ENCODE peak calls at places on chromosomes 16 and 17, in five cellular contexts. J, C, U, M and F are unnamed samples.

GRCh38 chr16:22694887-22695382 is 119.0 kb upstream of the HS3ST2 start:
- DNase-seq in J (peak; percentile 48), C (no peak), U (no peak), M (no peak), F (no peak)

GRCh38 chr16:55568151-55568693 is 1.7 kb downstream of the CAPNS2 start:
- DNase-seq in J (no peak), C (no peak), U (peak; percentile 72), M (no peak), F (no peak)

GRCh38 chr16:67264277-67264676 is 15.1 kb upstream of the PLEKHG4 start:
- DNase-seq in J (no peak), C (no peak), U (no peak), M (no peak), F (no peak)

GRCh38 chr17:50127661-50128361 is 2.1 kb downstream of the SAMD14 start:
- DNase-seq in J (peak; percentile 48), C (no peak), U (no peak), M (no peak), F (no peak)

GRCh38 chr17:6070895-6071511 is 824 bp downstream of the WSCD1 start:
- DNase-seq in J (no peak), C (no peak), U (no peak), M (peak; percentile 22), F (no peak)

GRCh38 chr17:10126554-10127493 is 71.6 kb downstream of the GAS7 start:
- DNase-seq in J (peak; percentile 73), C (no peak), U (no peak), M (no peak), F (no peak)

GRCh38 chr16:81664153-81664552 is 114.9 kb upstream of the PLCG2 start:
- DNase-seq in J (no peak), C (no peak), U (no peak), M (no peak), F (no peak)

GRCh38 chr17:31695456-31696090 is 163.5 kb downstream of the COPRS start:
- DNase-seq in J (peak; percentile 36), C (no peak), U (no peak), M (no peak), F (no peak)

GRCh38 chr17:39000021-39000601 is 32.9 kb upstream of the FBXO47 start:
- DNase-seq in J (no peak), C (no peak), U (no peak), M (no peak), F (no peak)

GRCh38 chr17:57968456-57968855 is 13.2 kb upstream of the CUEDC1 start:
- DNase-seq in J (no peak), C (no peak), U (no peak), M (no peak), F (peak; percentile 20)

GRCh38 chr16:66750279-66751134 is 902 bp downstream of the DYNC1LI2 start:
- DNase-seq in J (peak; percentile 9), C (no peak), U (no peak), M (no peak), F (no peak)

GRCh38 chr17:41642252-41643156 is 18.1 kb upstream of the KRT17 start:
- DNase-seq in J (no peak), C (no peak), U (peak; percentile 22), M (no peak), F (no peak)

GRCh38 chr16:67177743-67178699 is 5.7 kb downstream of the MATCAP1 start:
- DNase-seq in J (peak; percentile 70), C (peak; percentile 93), U (peak; percentile 99), M (peak; percentile 65), F (no peak)

GRCh38 chr17:37430051-37430591 is 23.4 kb downstream of the TADA2A start:
- DNase-seq in J (peak; percentile 27), C (no peak), U (no peak), M (no peak), F (no peak)

GRCh38 chr17:43434902-43435319 is 36.1 kb downstream of the ARL4D start:
- DNase-seq in J (no peak), C (no peak), U (no peak), M (no peak), F (no peak)

GRCh38 chr17:15343749-15344148 is 2.4 kb upstream of the TEKT3 start:
- DNase-seq in J (peak; percentile 46), C (no peak), U (no peak), M (no peak), F (no peak)

GRCh38 chr17:11388061-11388460 is 147.0 kb downstream of the SHISA6 start:
- DNase-seq in J (no peak), C (no peak), U (no peak), M (no peak), F (no peak)

GRCh38 chr17:10888858-10889257 is 51.0 kb upstream of the PIRT start:
- DNase-seq in J (no peak), C (no peak), U (no peak), M (no peak), F (no peak)

GRCh38 chr17:29927546-29927945 is 2.5 kb downstream of the SSH2 start:
- DNase-seq in J (peak; percentile 47), C (no peak), U (no peak), M (no peak), F (no peak)

DNA sequence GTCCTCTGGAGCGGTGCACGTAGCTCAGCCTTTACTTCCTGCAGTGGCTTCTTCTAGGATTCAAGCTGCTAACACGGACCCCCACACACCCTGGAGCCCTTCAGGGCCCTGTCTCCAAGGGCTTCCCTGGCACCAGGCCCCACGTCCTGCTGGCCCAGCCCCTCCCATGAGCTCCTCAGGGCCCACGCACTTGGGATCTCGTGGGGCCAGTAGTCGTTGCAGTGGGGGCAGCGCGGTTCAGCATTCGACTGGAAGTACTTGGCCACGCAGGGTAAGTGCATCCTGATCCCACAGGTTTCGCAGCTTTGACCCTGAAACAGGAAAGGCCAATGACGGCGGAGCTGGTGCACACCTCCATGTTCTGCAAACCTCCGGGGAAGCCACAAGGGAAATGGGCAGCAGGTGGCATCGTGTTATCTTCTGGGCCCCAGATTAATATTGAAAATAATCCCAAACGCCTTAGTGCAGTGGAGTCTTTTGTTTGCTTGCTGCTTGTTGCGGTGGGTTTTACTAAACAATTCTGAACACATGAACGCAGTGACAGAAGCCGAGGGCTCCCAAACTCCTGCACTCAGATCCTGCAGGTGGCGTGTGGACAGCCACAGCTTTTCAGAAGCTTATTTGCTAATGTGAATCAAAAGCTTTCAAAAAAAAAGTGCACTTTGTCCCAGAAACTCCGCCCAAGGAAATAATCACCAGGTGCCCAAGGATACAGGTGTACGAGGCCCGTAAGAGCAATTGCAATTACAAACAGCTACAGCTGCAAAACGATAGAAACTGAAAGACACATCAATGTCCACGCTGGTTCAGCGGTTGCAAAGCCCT is 22.4 kb downstream of the KDM8 start:
- DNase-seq in J (no peak), C (no peak), U (peak; percentile 42), M (no peak), F (no peak)
- TF ChIP-seq CTCF in J (no peak), C (no peak), U (no peak), M (no peak), F (no peak)

GRCh38 chr16:72428611-72429376 is 256.8 kb upstream of the PMFBP1 start:
- DNase-seq in J (no peak), C (no peak), U (no peak), M (no peak), F (no peak)

GRCh38 chr16:72429566-72430160 is 257.7 kb upstream of the PMFBP1 start:
- DNase-seq in J (no peak), C (no peak), U (no peak), M (no peak), F (no peak)

GRCh38 chr16:72426416-72426815 is 254.5 kb upstream of the PMFBP1 start:
- DNase-seq in J (no peak), C (no peak), U (no peak), M (no peak), F (no peak)

GRCh38 chr16:72427001-72427785 is 255.2 kb upstream of the PMFBP1 start:
- DNase-seq in J (no peak), C (no peak), U (no peak), M (no peak), F (no peak)

DNA sequence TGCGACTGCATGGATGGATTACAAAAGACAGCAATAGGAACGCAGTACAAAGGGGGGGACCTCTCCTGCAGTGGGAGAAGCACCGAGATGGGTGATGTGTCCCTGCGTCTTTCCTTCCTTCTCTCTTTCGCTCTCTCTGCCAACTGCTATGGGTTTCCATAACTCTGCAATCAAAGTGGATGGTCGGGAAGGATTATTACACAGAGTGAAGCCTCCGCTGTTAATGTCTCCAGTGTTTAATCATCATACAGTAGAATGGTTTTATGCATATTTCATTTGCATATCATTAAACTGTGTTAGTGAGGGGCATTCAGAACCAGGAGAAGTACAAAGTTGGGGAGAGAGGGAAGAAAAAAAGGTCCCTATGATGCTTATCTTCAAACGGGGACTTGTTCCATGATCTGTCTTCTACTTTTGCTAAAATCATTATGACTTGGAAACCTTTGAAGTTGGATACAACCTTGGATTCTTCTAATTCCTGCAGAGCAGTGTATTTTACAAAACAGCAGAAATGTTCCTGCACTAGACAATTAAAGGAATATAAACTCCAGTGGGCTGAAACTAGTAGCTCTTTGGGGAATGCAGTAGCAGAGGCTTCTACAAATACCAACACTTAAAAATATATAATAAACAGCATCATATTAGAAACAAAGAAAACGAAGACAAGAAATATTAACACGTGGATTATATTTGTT is 256.0 kb upstream of the PMFBP1 start:
- DNase-seq in J (no peak), C (no peak), U (no peak), M (no peak), F (no peak)
- TF ChIP-seq CTCF in J (no peak), C (no peak), U (no peak), M (no peak), F (no peak)

GRCh38 chr17:68861602-68862001 is 93.6 kb downstream of the ABCA8 start:
- DNase-seq in J (no peak), C (no peak), U (no peak), M (no peak), F (no peak)

GRCh38 chr17:68865584-68865983 is 89.6 kb downstream of the ABCA8 start:
- DNase-seq in J (no peak), C (no peak), U (no peak), M (no peak), F (no peak)

GRCh38 chr17:68863091-68863652 is 92.0 kb downstream of the ABCA8 start:
- DNase-seq in J (no peak), C (no peak), U (no peak), M (no peak), F (no peak)

GRCh38 chr17:68860941-68861340 is 94.3 kb downstream of the ABCA8 start:
- DNase-seq in J (no peak), C (no peak), U (no peak), M (no peak), F (no peak)
- TF ChIP-seq CTCF in J (no peak), C (no peak), U (no peak), M (no peak), F (no peak)

GRCh38 chr17:2015314-2015713 is 9.8 kb downstream of the RTN4RL1 start:
- DNase-seq in J (no peak), C (no peak), U (no peak), M (no peak), F (no peak)
- TF ChIP-seq CTCF in J (no peak), C (no peak), U (no peak), M (no peak), F (no peak)

DNA sequence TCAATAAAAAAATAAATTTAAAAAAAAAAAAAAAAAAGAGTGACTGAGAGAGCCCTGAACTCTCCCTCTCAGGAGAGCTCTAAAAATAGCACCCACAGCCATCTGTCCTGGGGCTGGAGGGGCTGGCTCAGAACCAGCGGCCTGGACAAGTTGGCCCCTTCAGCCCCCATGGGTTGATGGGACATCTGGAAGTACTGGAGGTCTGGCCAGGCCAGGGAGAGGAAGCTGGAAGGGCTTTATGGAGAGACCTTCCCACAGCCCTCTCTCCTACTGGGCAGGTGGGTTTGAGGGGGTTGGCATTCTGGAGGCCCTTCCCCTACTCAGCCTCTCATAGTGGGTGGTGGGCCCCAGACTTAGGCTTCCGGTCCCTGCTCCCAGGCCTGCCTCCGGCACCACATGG is 93.7 kb upstream of the TMEM97 start:
- DNase-seq in J (no peak), C (no peak), U (no peak), M (no peak), F (no peak)
- TF ChIP-seq CTCF in J (no peak), C (no peak), U (no peak), M (no peak), F (no peak)